ENCODE peak calls at places on chromosomes 5 and 9, in six cellular contexts. One of them, this sample, is unnamed.

GRCh38 chr5:38853753-38854470 is 8.1 kb downstream of the OSMR start:
- DNase-seq in foreskin fibroblast: peak; percentile 84
- DNase-seq in naive thymus-derived CD4-positive, alpha-beta T cell: no peak
- DNase-seq in substantia nigra: no peak
- DNase-seq in T1000: peak; percentile 40
- DNase-seq in neural progenitor cell: no peak
- DNase-seq in this sample: no peak

GRCh38 chr5:33049845-33050244 is 338.7 kb downstream of the NPR3 start:
- DNase-seq in foreskin fibroblast: peak; percentile 93
- DNase-seq in naive thymus-derived CD4-positive, alpha-beta T cell: no peak
- DNase-seq in substantia nigra: no peak
- DNase-seq in T1000: peak; percentile 74
- DNase-seq in neural progenitor cell: no peak
- DNase-seq in this sample: no peak

GRCh38 chr5:88952996-88953643 is 70.1 kb upstream of the MEF2C start:
- DNase-seq in foreskin fibroblast: no peak
- DNase-seq in naive thymus-derived CD4-positive, alpha-beta T cell: no peak
- DNase-seq in substantia nigra: no peak
- DNase-seq in T1000: no peak
- DNase-seq in neural progenitor cell: no peak
- DNase-seq in this sample: peak; percentile 28

GRCh38 chr5:14112998-14113652 is 30.0 kb upstream of the TRIO start:
- DNase-seq in foreskin fibroblast: no peak
- DNase-seq in naive thymus-derived CD4-positive, alpha-beta T cell: no peak
- DNase-seq in substantia nigra: no peak
- DNase-seq in T1000: no peak
- DNase-seq in neural progenitor cell: no peak
- DNase-seq in this sample: no peak

GRCh38 chr9:4734150-4734549 is 6.9 kb downstream of the AK3 start:
- DNase-seq in foreskin fibroblast: no peak
- DNase-seq in naive thymus-derived CD4-positive, alpha-beta T cell: no peak
- DNase-seq in substantia nigra: no peak
- DNase-seq in T1000: no peak
- DNase-seq in neural progenitor cell: no peak
- DNase-seq in this sample: no peak

GRCh38 chr5:1152156-1152555 is 40.3 kb upstream of the SLC12A7 start:
- DNase-seq in foreskin fibroblast: no peak
- DNase-seq in naive thymus-derived CD4-positive, alpha-beta T cell: no peak
- DNase-seq in substantia nigra: no peak
- DNase-seq in T1000: no peak
- DNase-seq in neural progenitor cell: no peak
- DNase-seq in this sample: no peak

GRCh38 chr5:122077451-122078115 is 476 bp downstream of the LOX start:
- DNase-seq in foreskin fibroblast: peak; percentile 71
- DNase-seq in naive thymus-derived CD4-positive, alpha-beta T cell: no peak
- DNase-seq in substantia nigra: no peak
- DNase-seq in T1000: peak; percentile 31
- DNase-seq in neural progenitor cell: peak; percentile 64
- DNase-seq in this sample: no peak

GRCh38 chr5:42461507-42461906 is 38.3 kb downstream of the GHR start:
- DNase-seq in foreskin fibroblast: no peak
- DNase-seq in naive thymus-derived CD4-positive, alpha-beta T cell: no peak
- DNase-seq in substantia nigra: no peak
- DNase-seq in T1000: no peak
- DNase-seq in neural progenitor cell: no peak
- DNase-seq in this sample: no peak

GRCh38 chr5:181207960-181208253 is 2.9 kb upstream of the TRIM7 start:
- DNase-seq in foreskin fibroblast: no peak
- DNase-seq in naive thymus-derived CD4-positive, alpha-beta T cell: no peak
- DNase-seq in substantia nigra: no peak
- DNase-seq in T1000: no peak
- DNase-seq in neural progenitor cell: no peak
- DNase-seq in this sample: no peak

GRCh38 chr9:121179930-121180681 is 21.6 kb downstream of the RAB14 start:
- DNase-seq in foreskin fibroblast: no peak
- DNase-seq in naive thymus-derived CD4-positive, alpha-beta T cell: no peak
- DNase-seq in substantia nigra: no peak
- DNase-seq in T1000: no peak
- DNase-seq in neural progenitor cell: no peak
- DNase-seq in this sample: no peak

GRCh38 chr5:113538313-113538712 is 24.8 kb downstream of the YTHDC2 start:
- DNase-seq in foreskin fibroblast: no peak
- DNase-seq in naive thymus-derived CD4-positive, alpha-beta T cell: no peak
- DNase-seq in substantia nigra: no peak
- DNase-seq in T1000: no peak
- DNase-seq in neural progenitor cell: no peak
- DNase-seq in this sample: no peak

GRCh38 chr9:102114557-102114956 is 376.1 kb upstream of the GRIN3A start:
- DNase-seq in foreskin fibroblast: no peak
- DNase-seq in naive thymus-derived CD4-positive, alpha-beta T cell: no peak
- DNase-seq in substantia nigra: no peak
- DNase-seq in T1000: no peak
- DNase-seq in neural progenitor cell: no peak
- DNase-seq in this sample: no peak

GRCh38 chr9:110170728-110171257 is 37.2 kb downstream of the C9orf152 start:
- DNase-seq in foreskin fibroblast: no peak
- DNase-seq in naive thymus-derived CD4-positive, alpha-beta T cell: no peak
- DNase-seq in substantia nigra: no peak
- DNase-seq in T1000: no peak
- DNase-seq in neural progenitor cell: no peak
- DNase-seq in this sample: no peak

GRCh38 chr5:150665044-150665443 is 4.0 kb downstream of the MYOZ3 start:
- DNase-seq in foreskin fibroblast: peak; percentile 82
- DNase-seq in naive thymus-derived CD4-positive, alpha-beta T cell: no peak
- DNase-seq in substantia nigra: no peak
- DNase-seq in T1000: no peak
- DNase-seq in neural progenitor cell: no peak
- DNase-seq in this sample: no peak

GRCh38 chr5:139903805-139904565 is 108.4 kb downstream of the PSD2 start:
- DNase-seq in foreskin fibroblast: peak; percentile 36
- DNase-seq in naive thymus-derived CD4-positive, alpha-beta T cell: no peak
- DNase-seq in substantia nigra: no peak
- DNase-seq in T1000: no peak
- DNase-seq in neural progenitor cell: peak; percentile 84
- DNase-seq in this sample: no peak

GRCh38 chr5:59648038-59648831 is 245.3 kb downstream of the PDE4D start:
- DNase-seq in foreskin fibroblast: no peak
- DNase-seq in naive thymus-derived CD4-positive, alpha-beta T cell: no peak
- DNase-seq in substantia nigra: no peak
- DNase-seq in T1000: no peak
- DNase-seq in neural progenitor cell: no peak
- DNase-seq in this sample: no peak

GRCh38 chr9:84843175-84843824 is 173.8 kb downstream of the NTRK2 start:
- DNase-seq in foreskin fibroblast: no peak
- DNase-seq in naive thymus-derived CD4-positive, alpha-beta T cell: no peak
- DNase-seq in substantia nigra: no peak
- DNase-seq in T1000: no peak
- DNase-seq in neural progenitor cell: no peak
- DNase-seq in this sample: no peak

GRCh38 chr5:88938488-88938887 is 55.5 kb upstream of the MEF2C start:
- DNase-seq in foreskin fibroblast: no peak
- DNase-seq in naive thymus-derived CD4-positive, alpha-beta T cell: no peak
- DNase-seq in substantia nigra: no peak
- DNase-seq in T1000: no peak
- DNase-seq in neural progenitor cell: no peak
- DNase-seq in this sample: no peak

GRCh38 chr5:5424736-5425135 is 2.3 kb downstream of the ICE1 start:
- DNase-seq in foreskin fibroblast: no peak
- DNase-seq in naive thymus-derived CD4-positive, alpha-beta T cell: no peak
- DNase-seq in substantia nigra: no peak
- DNase-seq in T1000: no peak
- DNase-seq in neural progenitor cell: no peak
- DNase-seq in this sample: no peak

GRCh38 chr9:33165263-33166151 is 1.6 kb downstream of the B4GALT1 start:
- DNase-seq in foreskin fibroblast: peak; percentile 94
- DNase-seq in naive thymus-derived CD4-positive, alpha-beta T cell: no peak
- DNase-seq in substantia nigra: no peak
- DNase-seq in T1000: no peak
- DNase-seq in neural progenitor cell: no peak
- DNase-seq in this sample: peak; percentile 77